ENCODE peak calls at places on chromosomes 11 and 22, in nine cellular contexts. W, G, K, O, P, T, F, E and H are unnamed samples.

GRCh38 chr11:63873381-63873780 is 34.5 kb downstream of the MARK2 start:
- DNase-seq in W (no peak), G (no peak), K (no peak), O (no peak), P (no peak), T (no peak), F (no peak), E (no peak), H (no peak)

GRCh38 chr11:65766535-65766934 is 14.2 kb downstream of the AP5B1 start:
- DNase-seq in W (no peak), G (no peak), K (no peak), O (no peak), P (no peak), T (no peak), F (peak), E (no peak), H (no peak)

GRCh38 chr22:46563381-46564083 is 26.1 kb upstream of the CELSR1 start:
- DNase-seq in W (no peak), G (peak), K (peak), O (peak), P (peak), T (peak), F (no peak), E (no peak), H (peak)

GRCh38 chr11:28820296-28820989 is 712.3 kb downstream of the METTL15 start:
- DNase-seq in W (no peak), G (no peak), K (no peak), O (no peak), P (no peak), T (peak), F (no peak), E (no peak), H (no peak)

GRCh38 chr22:36252754-36253522 is at the start of gene APOL1:
- DNase-seq in W (no peak), G (no peak), K (no peak), O (no peak), P (peak), T (no peak), F (peak), E (no peak), H (no peak)

GRCh38 chr11:119673389-119674336 is 55.3 kb downstream of the NECTIN1 start:
- DNase-seq in W (no peak), G (no peak), K (peak), O (no peak), P (peak), T (no peak), F (no peak), E (no peak), H (no peak)

GRCh38 chr11:126406368-126406767 is 50.9 kb downstream of the ST3GAL4 start:
- DNase-seq in W (no peak), G (no peak), K (no peak), O (no peak), P (no peak), T (no peak), F (no peak), E (no peak), H (no peak)

GRCh38 chr22:46795140-46795539 is 32.7 kb downstream of the TBC1D22A start:
- DNase-seq in W (no peak), G (no peak), K (no peak), O (no peak), P (no peak), T (no peak), F (no peak), E (no peak), H (no peak)

GRCh38 chr11:35162795-35163194 is 23.8 kb downstream of the CD44 start:
- DNase-seq in W (no peak), G (no peak), K (no peak), O (no peak), P (no peak), T (no peak), F (no peak), E (no peak), H (no peak)